ENCODE peak calls at places on chromosomes 11 and 22, in four cellular contexts. A is stimulated activated CD8-positive, alpha-beta memory T cell treated with anti-CD3 and anti-CD28 coated beads, Interleukin-15, amount 100 ng/mL, for 4 hours; G is substantia nigra; S is stimulated activated CD4-positive, alpha-beta T cell treated with anti-CD3 and anti-CD28 coated beads, Interleukin-15, amount 100 ng/mL, for 48 hours. L is an unnamed sample.

GRCh38 chr22:50250555-50251471 is at the start of gene HDAC10:
- DNase-seq in A (peak), G (no peak), S (peak), L (no peak)

GRCh38 chr11:47154738-47155570 is 21.7 kb downstream of the ARFGAP2 start:
- DNase-seq in A (no peak), G (no peak), S (no peak), L (no peak)

GRCh38 chr11:44726278-44727113 is at the start of gene TSPAN18:
- DNase-seq in A (no peak), G (no peak), S (no peak), L (no peak)

GRCh38 chr11:3073029-3073435 is 15.8 kb upstream of the CARS1 start:
- DNase-seq in A (no peak), G (no peak), S (no peak), L (no peak)

GRCh38 chr11:7597620-7598019 is 75.7 kb downstream of the CYB5R2 start:
- DNase-seq in A (no peak), G (no peak), S (no peak), L (no peak)

GRCh38 chr11:11845551-11845950 is 3.8 kb downstream of the USP47 start:
- DNase-seq in A (no peak), G (no peak), S (no peak), L (no peak)

GRCh38 chr11:128345316-128345715 is 242.0 kb downstream of the ETS1 start:
- DNase-seq in A (no peak), G (no peak), S (no peak), L (no peak)

GRCh38 chr11:1077417-1078119 is 2.9 kb downstream of the MUC2 start:
- DNase-seq in A (no peak), G (no peak), S (no peak), L (no peak)

L was measured in SIG-M5.